ENCODE peak calls at places on chromosomes 11 and 22, in five cellular contexts. Y is BJ; F is stimulated activated CD8-positive, alpha-beta memory T cell treated with anti-CD3 and anti-CD28 coated beads, Interleukin-15, amount 100 ng/mL, for 1 hour; O is body of pancreas; L is adrenal gland. K is an unnamed sample.

GRCh38 chr22:19062909-19063308 is 59.3 kb downstream of the DGCR2 start:
- DNase-seq in Y (no peak), F (no peak), O (no peak), L (peak; percentile 52), K (no peak)

GRCh38 chr11:48116843-48117242 is 99.8 kb upstream of the OR4B1 start:
- DNase-seq in Y (no peak), F (no peak), O (no peak), L (no peak), K (no peak)

GRCh38 chr11:56885182-56885581 is 103.5 kb upstream of the OR5AK2 start:
- DNase-seq in Y (no peak), F (no peak), O (peak; percentile 46), L (no peak), K (no peak)

GRCh38 chr11:103170865-103171264 is 61.6 kb downstream of the DYNC2H1 start:
- DNase-seq in Y (peak; percentile 4), F (no peak), O (no peak), L (no peak), K (peak; percentile 31)

GRCh38 chr11:27582686-27583085 is 76.1 kb upstream of the LIN7C start:
- DNase-seq in Y (peak; percentile 32), F (no peak), O (no peak), L (no peak), K (no peak)

GRCh38 chr11:2582958-2583604 is 116.7 kb downstream of the KCNQ1OT1 start:
- DNase-seq in Y (no peak), F (no peak), O (peak; percentile 10), L (peak; percentile 16), K (no peak)

GRCh38 chr22:46985507-46985882 is 223.0 kb downstream of the TBC1D22A start:
- DNase-seq in Y (no peak), F (no peak), O (no peak), L (no peak), K (no peak)

GRCh38 chr11:16359369-16359768 is 3.0 kb upstream of the SOX6 start:
- DNase-seq in Y (no peak), F (no peak), O (no peak), L (no peak), K (no peak)

GRCh38 chr22:32994046-32994827 is 63.9 kb downstream of the SYN3 start:
- DNase-seq in Y (no peak), F (no peak), O (no peak), L (no peak), K (no peak)

GRCh38 chr11:11279956-11280689 is 72.9 kb downstream of the CSNK2A3 start:
- DNase-seq in Y (no peak), F (no peak), O (no peak), L (no peak), K (no peak)

GRCh38 chr11:65399845-65400244 is 13.4 kb downstream of the FRMD8 start:
- DNase-seq in Y (no peak), F (no peak), O (no peak), L (no peak), K (no peak)

GRCh38 chr11:12163181-12163841 is 52.9 kb downstream of the MICAL2 start:
- DNase-seq in Y (peak; percentile 71), F (no peak), O (no peak), L (no peak), K (peak; percentile 85)

GRCh38 chr11:34425360-34425759 is 13.4 kb upstream of the CAT start:
- DNase-seq in Y (no peak), F (no peak), O (no peak), L (no peak), K (no peak)

GRCh38 chr11:117859713-117860112 is 16.7 kb downstream of the FXYD6 start:
- DNase-seq in Y (no peak), F (no peak), O (no peak), L (no peak), K (no peak)

GRCh38 chr11:27912916-27913315 is 195.0 kb downstream of the KIF18A start:
- DNase-seq in Y (no peak), F (no peak), O (no peak), L (no peak), K (no peak)

GRCh38 chr11:34644669-34645406 is 23.9 kb downstream of the EHF start:
- DNase-seq in Y (peak; percentile 50), F (no peak), O (no peak), L (no peak), K (peak; percentile 63)

GRCh38 chr22:24525416-24526037 is 29.4 kb downstream of the GUCD1 start:
- DNase-seq in Y (no peak), F (peak; percentile 66), O (peak; percentile 80), L (peak; percentile 84), K (no peak)

GRCh38 chr11:8055111-8055835 is 25.7 kb upstream of the TUB start:
- DNase-seq in Y (no peak), F (no peak), O (no peak), L (no peak), K (no peak)

GRCh38 chr11:28910926-28911325 is 802.7 kb downstream of the METTL15 start:
- DNase-seq in Y (no peak), F (no peak), O (no peak), L (no peak), K (no peak)

GRCh38 chr11:116454020-116454645 is 318.7 kb downstream of the BUD13 start:
- DNase-seq in Y (no peak), F (no peak), O (peak; percentile 27), L (peak; percentile 42), K (no peak)

GRCh38 chr11:129605815-129606214 is 209.8 kb upstream of the TMEM45B start:
- DNase-seq in Y (no peak), F (no peak), O (no peak), L (no peak), K (no peak)

GRCh38 chr11:875769-876301 is 33.2 kb downstream of the TSPAN4 start:
- DNase-seq in Y (no peak), F (no peak), O (no peak), L (no peak), K (no peak)

GRCh38 chr22:38760477-38761201 is 4.8 kb upstream of the SUN2 start:
- DNase-seq in Y (no peak), F (no peak), O (no peak), L (no peak), K (no peak)

GRCh38 chr11:76657824-76658170 is 12.8 kb downstream of the LRRC32 start:
- DNase-seq in Y (no peak), F (no peak), O (no peak), L (no peak), K (no peak)

GRCh38 chr11:112972399-112973115 is 11.3 kb downstream of the NCAM1 start:
- DNase-seq in Y (no peak), F (no peak), O (no peak), L (peak; percentile 26), K (no peak)

GRCh38 chr11:94283678-94284077 is 20.7 kb upstream of the IZUMO1R start:
- DNase-seq in Y (no peak), F (no peak), O (no peak), L (no peak), K (no peak)

GRCh38 chr11:27196040-27196897 is 155.7 kb downstream of the BBOX1 start:
- DNase-seq in Y (no peak), F (no peak), O (no peak), L (no peak), K (peak; percentile 67)

GRCh38 chr22:35446365-35446764 is 46.4 kb downstream of the MCM5 start:
- DNase-seq in Y (peak; percentile 37), F (no peak), O (no peak), L (peak; percentile 26), K (peak; percentile 57)

GRCh38 chr11:117612111-117612510 is 184.9 kb downstream of the DSCAML1 start:
- DNase-seq in Y (no peak), F (no peak), O (no peak), L (no peak), K (no peak)

GRCh38 chr11:46860218-46860617 is 14.1 kb upstream of the CKAP5 start:
- DNase-seq in Y (no peak), F (no peak), O (no peak), L (no peak), K (no peak)

GRCh38 chr22:24088796-24089195 is 77.7 kb downstream of the CABIN1 start:
- DNase-seq in Y (peak; percentile 37), F (no peak), O (no peak), L (no peak), K (no peak)

GRCh38 chr11:69388661-69389060 is 92.8 kb upstream of the LINC01488 start:
- DNase-seq in Y (no peak), F (no peak), O (no peak), L (no peak), K (no peak)

GRCh38 chr11:62400760-62401159 is 18.1 kb upstream of the SCGB1A1 start:
- DNase-seq in Y (peak; percentile 71), F (no peak), O (peak; percentile 52), L (peak; percentile 71), K (peak; percentile 36)

GRCh38 chr22:37086184-37086583 is 23.3 kb downstream of the TMPRSS6 start:
- DNase-seq in Y (no peak), F (no peak), O (no peak), L (no peak), K (no peak)

GRCh38 chr11:131025421-131026126 is 109.3 kb upstream of the SNX19 start:
- DNase-seq in Y (no peak), F (no peak), O (peak; percentile 15), L (peak; percentile 15), K (no peak)

GRCh38 chr11:18309691-18310090 is 12.2 kb downstream of the HPS5 start:
- DNase-seq in Y (no peak), F (no peak), O (no peak), L (no peak), K (no peak)

GRCh38 chr11:8709002-8709672 is 26.5 kb downstream of the RPL27A start:
- DNase-seq in Y (peak; percentile 96), F (no peak), O (peak; percentile 76), L (peak; percentile 72), K (peak; percentile 94)

GRCh38 chr11:126336065-126336464 is 19.4 kb upstream of the ST3GAL4 start:
- DNase-seq in Y (no peak), F (no peak), O (no peak), L (peak; percentile 10), K (no peak)